ENCODE peak calls at places on chromosomes 12 and 14, in ten cellular contexts. W, E, H, G, A, X, I, B, S and M are unnamed samples.

GRCh38 chr12:46131729-46132128 is 137.1 kb downstream of the SLC38A1 start:
- DNase-seq in W (no peak), E (no peak), H (no peak), G (no peak), A (no peak), X (no peak), I (no peak), B (no peak), S (no peak), M (no peak)

GRCh38 chr14:74401504-74402241 is 24.3 kb downstream of the SYNDIG1L start:
- DNase-seq in W (no peak), E (no peak), H (peak; percentile 62), G (peak; percentile 14), A (no peak), X (no peak), I (no peak), B (no peak), S (no peak), M (no peak)

GRCh38 chr12:61504396-61505115 is 755.6 kb upstream of the USP15 start:
- DNase-seq in W (no peak), E (no peak), H (no peak), G (no peak), A (no peak), X (no peak), I (no peak), B (no peak), S (no peak), M (no peak)

GRCh38 chr12:105860556-105861207 is 278.1 kb downstream of the NUAK1 start:
- DNase-seq in W (no peak), E (no peak), H (no peak), G (no peak), A (no peak), X (no peak), I (no peak), B (no peak), S (no peak), M (no peak)

GRCh38 chr14:36105401-36105800 is 71.1 kb downstream of the PTCSC3 start:
- DNase-seq in W (no peak), E (no peak), H (no peak), G (no peak), A (no peak), X (no peak), I (no peak), B (no peak), S (no peak), M (peak; percentile 30)

GRCh38 chr14:64444984-64445845 is 20.1 kb upstream of the AKAP5 start:
- DNase-seq in W (no peak), E (peak; percentile 96), H (peak; percentile 45), G (peak; percentile 39), A (peak; percentile 88), X (no peak), I (peak; percentile 83), B (no peak), S (no peak), M (no peak)

GRCh38 chr12:102483466-102483865 is 3.1 kb upstream of the IGF1 start:
- DNase-seq in W (no peak), E (no peak), H (no peak), G (no peak), A (no peak), X (no peak), I (no peak), B (no peak), S (no peak), M (no peak)

GRCh38 chr12:123633379-123634141 is at the start of the genes EIF2B1 and GTF2H3:
- DNase-seq in W (peak; percentile 78), E (peak; percentile 97), H (peak; percentile 97), G (peak; percentile 98), A (peak; percentile 97), X (peak; percentile 99), I (peak; percentile 92), B (peak; percentile 94), S (peak; percentile 97), M (peak; percentile 96)

GRCh38 chr12:107662431-107662830 is 23.2 kb upstream of the PWP1 start:
- DNase-seq in W (no peak), E (no peak), H (no peak), G (peak; percentile 39), A (no peak), X (no peak), I (no peak), B (no peak), S (no peak), M (no peak)

GRCh38 chr14:61581955-61582615 is 113.2 kb upstream of the HIF1A start:
- DNase-seq in W (no peak), E (no peak), H (no peak), G (no peak), A (no peak), X (no peak), I (peak; percentile 68), B (no peak), S (no peak), M (no peak)

GRCh38 chr14:21088687-21089086 is 9.8 kb downstream of the ZNF219 start:
- DNase-seq in W (no peak), E (no peak), H (no peak), G (no peak), A (no peak), X (no peak), I (no peak), B (no peak), S (no peak), M (no peak)

DNA sequence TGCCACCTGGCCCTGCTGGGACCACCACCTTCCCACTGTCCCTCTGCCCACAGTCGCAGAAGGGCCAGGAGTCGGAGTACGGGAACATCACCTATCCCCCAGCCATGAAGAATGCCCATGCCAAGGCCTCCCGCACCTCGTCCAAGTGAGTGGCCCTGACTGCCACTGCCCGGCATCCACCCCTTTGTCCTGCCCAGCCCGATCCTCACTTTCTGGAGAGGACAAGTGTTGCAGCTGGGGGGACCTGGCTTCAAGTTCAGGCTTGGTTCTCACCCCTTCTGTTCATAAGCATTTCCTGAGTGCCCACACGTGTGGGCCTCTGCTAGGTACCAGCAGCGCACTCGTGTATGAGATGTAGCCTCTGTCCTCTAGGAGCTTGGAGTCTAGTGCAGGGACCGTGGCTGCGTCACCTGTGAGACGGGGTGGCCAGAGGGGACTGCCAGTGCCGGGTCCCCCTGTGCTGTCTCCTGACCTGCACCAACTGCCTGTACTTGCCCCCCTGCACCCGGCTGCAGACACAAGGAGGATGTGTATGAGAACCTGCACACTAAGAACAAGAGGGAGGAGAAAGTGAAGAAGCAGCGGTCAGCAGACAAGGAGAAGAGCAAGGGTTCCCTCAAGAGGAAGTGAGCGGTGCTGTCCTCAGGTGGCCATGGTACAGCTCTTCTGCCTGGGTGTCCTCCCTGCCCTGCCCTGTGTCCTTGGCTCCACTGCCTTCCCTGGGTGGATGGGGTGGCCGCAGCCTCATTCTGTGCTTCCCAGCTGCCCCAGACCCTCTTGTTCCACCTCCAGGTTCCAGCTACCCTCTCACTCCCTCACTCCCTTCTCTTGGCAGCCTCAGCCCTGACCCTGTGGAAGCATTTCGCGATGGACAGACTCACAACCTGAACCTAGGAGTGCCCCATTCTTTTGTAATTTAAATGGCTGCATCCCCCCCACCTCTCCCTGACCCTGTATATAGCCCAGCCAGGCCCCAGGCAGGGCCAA is 9.4 kb downstream of the PTPN6 start:
- DNase-seq in W (no peak), E (peak; percentile 79), H (peak; percentile 58), G (no peak), A (peak; percentile 29), X (no peak), I (peak; percentile 16), B (no peak), S (no peak), M (no peak)
- H3K4me3 ChIP-seq in W (no peak overlapping the region), E (no peak overlapping the region), H (peak overlapping the region; percentile 54), G (no peak overlapping the region), A (no peak overlapping the region), X (no peak overlapping the region), I (no peak overlapping the region), B (no peak overlapping the region), S (peak overlapping the region; percentile 40), M (no peak overlapping the region)

GRCh38 chr12:30200864-30201263 is 417.1 kb upstream of the TMTC1 start:
- DNase-seq in W (no peak), E (no peak), H (no peak), G (no peak), A (peak; percentile 4), X (no peak), I (no peak), B (peak; percentile 12), S (peak; percentile 47), M (no peak)
- H3K4me3 ChIP-seq in W (no peak overlapping the region), E (peak overlapping the region; percentile 33), H (peak overlapping the region; percentile 18), G (peak overlapping the region; percentile 17), A (peak overlapping the region; percentile 32), X (no peak overlapping the region), I (peak overlapping the region; percentile 45), B (no peak overlapping the region), S (peak overlapping the region; percentile 45), M (no peak overlapping the region)

GRCh38 chr12:74538491-74539258 is 1.0 kb downstream of the ATXN7L3B start:
- DNase-seq in W (no peak), E (peak; percentile 12), H (no peak), G (no peak), A (no peak), X (no peak), I (peak; percentile 2), B (peak; percentile 13), S (no peak), M (no peak)

GRCh38 chr12:74539261-74539660 is 1.6 kb downstream of the ATXN7L3B start:
- DNase-seq in W (no peak), E (peak; percentile 5), H (no peak), G (no peak), A (no peak), X (no peak), I (no peak), B (no peak), S (no peak), M (no peak)

GRCh38 chr12:74539765-74540526 is 2.3 kb downstream of the ATXN7L3B start:
- DNase-seq in W (no peak), E (peak; percentile 8), H (no peak), G (no peak), A (no peak), X (no peak), I (no peak), B (no peak), S (no peak), M (no peak)

GRCh38 chr12:74537707-74538385 is at the start of gene ATXN7L3B:
- DNase-seq in W (peak; percentile 80), E (peak; percentile 96), H (peak; percentile 95), G (peak; percentile 81), A (peak; percentile 91), X (peak; percentile 90), I (peak; percentile 87), B (peak; percentile 94), S (peak; percentile 97), M (peak; percentile 94)

GRCh38 chr12:74541074-74541473 is 3.4 kb downstream of the ATXN7L3B start:
- DNase-seq in W (no peak), E (no peak), H (no peak), G (no peak), A (no peak), X (no peak), I (no peak), B (no peak), S (no peak), M (no peak)
- H3K4me3 ChIP-seq in W (no peak overlapping the region), E (peak overlapping the region; percentile 4), H (peak overlapping the region; percentile 89), G (peak overlapping the region; percentile 98), A (no peak overlapping the region), X (no peak overlapping the region), I (peak overlapping the region; percentile 4), B (no peak overlapping the region), S (no peak overlapping the region), M (no peak overlapping the region)

DNA sequence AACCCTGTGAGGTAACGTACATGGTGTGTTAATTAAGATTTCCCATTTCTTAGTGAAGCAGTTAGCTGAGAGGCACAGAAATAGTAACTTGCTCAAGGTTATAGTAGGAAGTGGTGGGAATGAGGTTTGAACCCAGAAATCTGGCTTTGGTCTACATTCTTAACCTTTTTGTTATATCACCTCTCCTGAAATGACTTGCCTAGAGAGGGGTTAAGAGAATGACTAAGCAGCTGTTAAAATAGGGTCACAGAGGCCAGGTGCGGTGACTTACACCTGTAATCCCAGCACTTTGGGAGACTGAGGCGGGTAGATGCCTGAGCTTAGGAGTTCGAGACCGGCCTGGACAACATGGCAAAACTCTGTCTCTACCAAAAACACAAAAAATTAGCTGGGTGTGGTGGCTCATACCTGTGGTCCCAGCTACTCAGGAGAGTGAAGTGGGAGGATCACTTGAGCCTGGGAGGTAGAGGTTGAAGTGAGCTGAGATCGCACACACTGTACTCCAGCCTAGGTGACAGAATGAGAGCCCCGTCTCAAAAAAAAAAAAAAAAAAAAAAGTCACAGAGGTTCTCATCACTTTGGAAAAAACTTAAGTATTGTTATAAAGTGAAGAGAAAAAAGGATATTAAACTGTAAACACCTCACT is 57.6 kb upstream of the RD3L start:
- DNase-seq in W (no peak), E (no peak), H (no peak), G (no peak), A (no peak), X (no peak), I (no peak), B (no peak), S (no peak), M (no peak)
- H3K4me3 ChIP-seq in W (no peak overlapping the region), E (no peak overlapping the region), H (no peak overlapping the region), G (no peak overlapping the region), A (no peak overlapping the region), X (no peak overlapping the region), I (no peak overlapping the region), B (no peak overlapping the region), S (no peak overlapping the region), M (no peak overlapping the region)